ENCODE peak calls at places on chromosomes 16 and 17, in seven cellular contexts. V, Y, T, C, K, Q and M are unnamed samples.

GRCh38 chr17:63150994-63151464 is 185.0 kb downstream of the TANC2 start:
- DNase-seq in V (no peak), Y (no peak), T (no peak), C (no peak), K (no peak), Q (no peak), M (no peak)

GRCh38 chr16:57306676-57307341 is 22.3 kb upstream of the PLLP start:
- DNase-seq in V (no peak), Y (no peak), T (no peak), C (no peak), K (no peak), Q (no peak), M (no peak)

GRCh38 chr16:57735755-57736418 is at the start of gene KATNB1:
- DNase-seq in V (no peak), Y (no peak), T (no peak), C (no peak), K (no peak), Q (no peak), M (no peak)

GRCh38 chr16:81956213-81956948 is 54.9 kb downstream of the SDR42E1 start:
- DNase-seq in V (no peak), Y (no peak), T (no peak), C (no peak), K (no peak), Q (no peak), M (no peak)

GRCh38 chr16:87681990-87682570 is 79.8 kb downstream of the JPH3 start:
- DNase-seq in V (no peak), Y (no peak), T (no peak), C (peak), K (no peak), Q (no peak), M (peak)

GRCh38 chr17:56029980-56030624 is 123.2 kb upstream of the ANKFN1 start:
- DNase-seq in V (no peak), Y (no peak), T (no peak), C (no peak), K (no peak), Q (no peak), M (no peak)

GRCh38 chr17:9291912-9292562 is 270.7 kb downstream of the NTN1 start:
- DNase-seq in V (peak), Y (no peak), T (no peak), C (peak), K (no peak), Q (peak), M (peak)

GRCh38 chr17:37148171-37148570 is 199.4 kb downstream of the AATF start:
- DNase-seq in V (no peak), Y (no peak), T (no peak), C (no peak), K (no peak), Q (no peak), M (peak)

GRCh38 chr16:17412221-17412620 is 58.5 kb downstream of the XYLT1 start:
- DNase-seq in V (no peak), Y (no peak), T (no peak), C (no peak), K (no peak), Q (no peak), M (peak)

GRCh38 chr17:64920419-64921172 is 1.3 kb upstream of the LRRC37A3 start:
- DNase-seq in V (no peak), Y (no peak), T (no peak), C (no peak), K (no peak), Q (no peak), M (no peak)

GRCh38 chr16:72836181-72836580 is 211.7 kb downstream of the ZFHX3 start:
- DNase-seq in V (no peak), Y (no peak), T (no peak), C (no peak), K (no peak), Q (no peak), M (no peak)

GRCh38 chr17:60759756-60760155 is 82.1 kb downstream of the BCAS3 start:
- DNase-seq in V (no peak), Y (no peak), T (no peak), C (no peak), K (no peak), Q (no peak), M (no peak)

GRCh38 chr17:32553168-32553567 is 66.4 kb downstream of the CDK5R1 start:
- DNase-seq in V (no peak), Y (no peak), T (no peak), C (no peak), K (no peak), Q (no peak), M (no peak)

GRCh38 chr16:54284319-54284930 is 2.2 kb downstream of the IRX3 start:
- DNase-seq in V (no peak), Y (no peak), T (no peak), C (peak), K (no peak), Q (no peak), M (no peak)

GRCh38 chr17:72525225-72525988 is 404.6 kb downstream of the SOX9 start:
- DNase-seq in V (no peak), Y (no peak), T (no peak), C (no peak), K (no peak), Q (no peak), M (no peak)

GRCh38 chr16:14186007-14186953 is 115.2 kb downstream of the MRTFB start:
- DNase-seq in V (no peak), Y (no peak), T (peak), C (peak), K (no peak), Q (no peak), M (peak)

GRCh38 chr16:27242868-27243590 is 25.5 kb downstream of the NSMCE1 start:
- DNase-seq in V (no peak), Y (no peak), T (no peak), C (no peak), K (no peak), Q (peak), M (peak)

GRCh38 chr17:43406676-43407645 is 8.2 kb downstream of the ARL4D start:
- DNase-seq in V (no peak), Y (no peak), T (no peak), C (no peak), K (no peak), Q (peak), M (no peak)

GRCh38 chr17:61324540-61324868 is 75.1 kb upstream of the TBX2 start:
- DNase-seq in V (no peak), Y (no peak), T (no peak), C (no peak), K (no peak), Q (no peak), M (no peak)

GRCh38 chr16:54275956-54276355 is 10.6 kb downstream of the IRX3 start:
- DNase-seq in V (no peak), Y (no peak), T (no peak), C (no peak), K (no peak), Q (no peak), M (no peak)

GRCh38 chr17:6257339-6257738 is 177.6 kb downstream of the AIPL1 start:
- DNase-seq in V (no peak), Y (no peak), T (no peak), C (no peak), K (no peak), Q (no peak), M (peak)

GRCh38 chr16:175145-175949 is 1.1 kb upstream of the HBA1 start:
- DNase-seq in V (no peak), Y (no peak), T (no peak), C (no peak), K (no peak), Q (no peak), M (no peak)